ENCODE peak calls at places on chromosomes 11 and 22, in eight cellular contexts. B is mesendoderm; N is spleen; C is HepG2; D is IMR-90; R is CD4-positive, alpha-beta memory T cell; Z is ovary; K is lower lobe of right lung. L is an unnamed sample.

GRCh38 chr11:36292311-36292722 is 3.1 kb upstream of the COMMD9 start:
- DNase-seq in B (peak; percentile 55), N (no peak), C (no peak), D (peak; percentile 47), R (no peak), Z (no peak), K (no peak), L (no peak)

GRCh38 chr11:3837793-3838192 is 3.0 kb downstream of the RHOG start:
- DNase-seq in B (no peak), N (peak; percentile 83), C (no peak), D (no peak), R (no peak), Z (no peak), K (peak; percentile 77), L (no peak)

GRCh38 chr22:37324340-37325023 is 42.2 kb downstream of the CYTH4 start:
- DNase-seq in B (no peak), N (no peak), C (no peak), D (no peak), R (no peak), Z (no peak), K (no peak), L (no peak)

GRCh38 chr22:29072193-29072978 is 449 bp upstream of the KREMEN1 start:
- DNase-seq in B (peak; percentile 96), N (peak; percentile 95), C (peak; percentile 89), D (peak; percentile 42), R (peak; percentile 81), Z (peak; percentile 93), K (peak; percentile 97), L (peak; percentile 72)

GRCh38 chr11:37506516-37506915 is 908.5 kb upstream of the RAG2 start:
- DNase-seq in B (peak; percentile 28), N (no peak), C (no peak), D (no peak), R (no peak), Z (no peak), K (no peak), L (no peak)

GRCh38 chr11:8218840-8219239 is 44.8 kb downstream of the LMO1 start:
- DNase-seq in B (no peak), N (no peak), C (no peak), D (no peak), R (no peak), Z (no peak), K (no peak), L (no peak)

GRCh38 chr22:43007519-43008102 is 7.3 kb downstream of the PACSIN2 start:
- DNase-seq in B (no peak), N (no peak), C (peak; percentile 65), D (peak; percentile 75), R (no peak), Z (no peak), K (peak; percentile 79), L (no peak)

GRCh38 chr11:110752890-110753289 is 40.7 kb upstream of the ARHGAP20 start:
- DNase-seq in B (no peak), N (no peak), C (no peak), D (no peak), R (no peak), Z (no peak), K (no peak), L (no peak)

GRCh38 chr11:66700742-66701141 is 23.1 kb upstream of the RBM4B start:
- DNase-seq in B (no peak), N (no peak), C (no peak), D (no peak), R (no peak), Z (no peak), K (no peak), L (no peak)

GRCh38 chr22:20777420-20778177 is 3.7 kb downstream of the SERPIND1 start:
- DNase-seq in B (peak; percentile 83), N (no peak), C (peak; percentile 99), D (peak; percentile 94), R (no peak), Z (no peak), K (no peak), L (no peak)

GRCh38 chr11:125404811-125405481 is 91.1 kb downstream of the FEZ1 start:
- DNase-seq in B (peak; percentile 75), N (peak; percentile 89), C (peak; percentile 11), D (peak; percentile 47), R (no peak), Z (peak; percentile 86), K (peak; percentile 74), L (peak; percentile 34)

GRCh38 chr11:111707039-111707690 is 59.0 kb downstream of the PPP2R1B start:
- DNase-seq in B (no peak), N (no peak), C (peak; percentile 24), D (peak; percentile 95), R (no peak), Z (peak; percentile 82), K (no peak), L (no peak)

GRCh38 chr11:127996825-127997224 is 590.5 kb downstream of the ETS1 start:
- DNase-seq in B (no peak), N (no peak), C (no peak), D (peak; percentile 60), R (no peak), Z (no peak), K (no peak), L (no peak)

GRCh38 chr11:128428876-128429416 is 158.4 kb downstream of the ETS1 start:
- DNase-seq in B (no peak), N (no peak), C (no peak), D (peak; percentile 43), R (no peak), Z (no peak), K (no peak), L (no peak)

GRCh38 chr11:128806496-128807261 is 60.4 kb downstream of the KCNJ1 start:
- DNase-seq in B (no peak), N (no peak), C (no peak), D (peak; percentile 82), R (no peak), Z (no peak), K (no peak), L (no peak)

GRCh38 chr11:76444065-76444383 is 794 bp upstream of the EMSY start:
- DNase-seq in B (no peak), N (no peak), C (no peak), D (no peak), R (no peak), Z (no peak), K (no peak), L (no peak)

GRCh38 chr11:76443254-76443935 is 1.4 kb upstream of the EMSY start:
- DNase-seq in B (no peak), N (no peak), C (no peak), D (no peak), R (no peak), Z (no peak), K (no peak), L (no peak)

GRCh38 chr11:76448506-76448905 is 3.7 kb downstream of the EMSY start:
- DNase-seq in B (no peak), N (no peak), C (no peak), D (no peak), R (no peak), Z (no peak), K (no peak), L (no peak)

GRCh38 chr11:76445122-76446084 is 585 bp downstream of the EMSY start:
- DNase-seq in B (peak; percentile 98), N (peak; percentile 92), C (peak; percentile 79), D (peak; percentile 90), R (peak; percentile 64), Z (peak; percentile 78), K (peak; percentile 87), L (peak; percentile 24)

GRCh38 chr11:76444384-76445121 is at the start of gene EMSY:
- DNase-seq in B (peak; percentile 100), N (peak; percentile 98), C (peak; percentile 99), D (peak; percentile 100), R (peak; percentile 96), Z (peak; percentile 95), K (peak; percentile 97), L (peak; percentile 81)
- H3K27me3 ChIP-seq in B (no peaks in the 10 kb centered on the region), N (no peaks in the 10 kb centered on the region), C (no peaks in the 10 kb centered on the region), D (no peaks in the 10 kb centered on the region), R (no peaks in the 10 kb centered on the region), Z (no peaks in the 10 kb centered on the region), K (no peaks in the 10 kb centered on the region), L (no peaks in the 10 kb centered on the region)

DNA sequence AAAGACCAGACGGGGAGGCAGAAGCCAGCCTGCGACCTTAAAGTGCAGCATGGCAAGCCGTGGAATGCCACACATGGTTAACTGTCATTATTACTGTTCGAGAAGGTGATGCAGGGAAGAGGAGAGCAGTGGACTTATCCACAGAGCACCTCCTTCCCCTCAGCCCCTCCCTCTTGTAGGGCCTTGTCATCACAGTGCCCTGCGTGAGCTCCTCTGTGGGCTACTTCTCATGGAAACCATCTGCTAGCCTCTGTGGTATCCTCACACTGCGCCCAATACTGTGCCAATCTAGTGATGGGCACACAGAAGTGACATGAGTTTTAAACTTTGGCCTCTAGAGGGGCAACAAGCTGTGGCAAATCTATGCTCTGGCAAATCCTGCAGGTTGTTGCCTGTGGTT is 18.2 kb upstream of the CCDC134 start:
- DNase-seq in B (no peak), N (no peak), C (no peak), D (no peak), R (peak; percentile 58), Z (no peak), K (no peak), L (no peak)
- H3K27ac ChIP-seq in B (no peak overlapping the region), N (peak overlapping the region; percentile 92), C (no peak overlapping the region), D (no peak overlapping the region), R (peak overlapping the region; percentile 90), Z (no peak overlapping the region), K (peak overlapping the region; percentile 74), L (peak overlapping the region; percentile 88)

GRCh38 chr11:64887757-64888405 is 9.5 kb upstream of the EHD1 start:
- DNase-seq in B (peak; percentile 79), N (peak; percentile 98), C (peak; percentile 46), D (no peak), R (peak; percentile 74), Z (peak; percentile 88), K (peak; percentile 91), L (peak; percentile 80)

GRCh38 chr11:64887234-64887756 is 8.9 kb upstream of the EHD1 start:
- DNase-seq in B (no peak), N (no peak), C (no peak), D (no peak), R (no peak), Z (no peak), K (no peak), L (no peak)

GRCh38 chr11:64890084-64890944 is 11.9 kb upstream of the EHD1 start:
- DNase-seq in B (no peak), N (no peak), C (no peak), D (no peak), R (no peak), Z (no peak), K (no peak), L (no peak)

GRCh38 chr11:64888761-64889511 is 10.5 kb upstream of the EHD1 start:
- DNase-seq in B (peak; percentile 26), N (no peak), C (peak; percentile 41), D (no peak), R (no peak), Z (no peak), K (no peak), L (no peak)

DNA sequence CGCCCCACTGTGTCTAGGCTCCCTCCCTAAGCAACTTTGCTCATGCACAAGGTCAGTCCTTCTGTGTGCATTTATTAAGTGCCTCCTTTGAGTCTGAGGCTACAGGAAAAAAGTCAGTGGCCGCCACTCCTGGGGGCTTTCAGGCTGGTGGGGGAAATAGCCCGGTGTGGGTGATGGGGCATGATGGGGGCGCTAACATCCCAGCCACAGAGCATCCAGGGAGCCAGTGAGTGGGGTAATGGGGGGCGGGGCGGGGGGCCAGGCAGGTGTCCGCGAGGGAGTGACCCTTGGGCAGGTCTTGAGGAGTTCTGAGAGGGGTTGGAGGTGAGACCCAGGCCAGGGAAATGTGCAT is 10.0 kb upstream of the EHD1 start:
- DNase-seq in B (no peak), N (no peak), C (no peak), D (no peak), R (no peak), Z (no peak), K (no peak), L (no peak)
- H3K4me3 ChIP-seq in B (no peak overlapping the region), N (peak overlapping the region; percentile 26), C (peak overlapping the region; percentile 76), D (no peak overlapping the region), R (no peak overlapping the region), Z (no peak overlapping the region), K (peak overlapping the region; percentile 25), L (peak overlapping the region; percentile 24)

GRCh38 chr22:49163960-49164690 is 663.5 kb downstream of the BRD1 start:
- DNase-seq in B (no peak), N (no peak), C (no peak), D (no peak), R (no peak), Z (no peak), K (no peak), L (no peak)
- H3K27me3 ChIP-seq in B (no peaks in the 10 kb centered on the region), N (no peaks in the 10 kb centered on the region), C (peaks cover 31% of the 10 kb centered on the region), D (no peaks in the 10 kb centered on the region), R (no peaks in the 10 kb centered on the region), Z (no peaks in the 10 kb centered on the region), K (peaks cover 14% of the 10 kb centered on the region), L (no peaks in the 10 kb centered on the region)

L was measured in effector memory CD4-positive, alpha-beta T cell.